ENCODE peak calls at places on chromosomes 12 and 14, in nine cellular contexts. Q is DMS153; J is H4; S is activated CD4-positive, alpha-beta T cell treated with anti-CD3 and anti-CD28 coated beads, Interleukin-2, amount 50 U/mL, for 1 hour; P is adipocyte; W is EL; C is hepatic stellate cell; E is lung; D is cardiac fibroblast. N is an unnamed sample.
A peak's percentile ranks its signal among the peaks of the same experiment; 100 is the strongest.

GRCh38 chr14:62189698-62190097 is 427.5 kb downstream of the SNAPC1 start:
- DNase-seq in Q (no peak), J (no peak), S (no peak), P (peak; percentile 27), W (peak; percentile 50), C (no peak), E (no peak), D (peak; percentile 72), N (no peak)

GRCh38 chr14:93676416-93676958 is 111.8 kb downstream of the PRIMA1 start:
- DNase-seq in Q (no peak), J (no peak), S (no peak), P (no peak), W (no peak), C (no peak), E (no peak), D (no peak), N (no peak)

GRCh38 chr12:114263031-114263825 is 142.7 kb downstream of the TBX5 start:
- DNase-seq in Q (no peak), J (no peak), S (no peak), P (no peak), W (no peak), C (no peak), E (no peak), D (peak; percentile 2), N (no peak)

GRCh38 chr14:73786632-73786941 is 65.0 kb upstream of the PTGR2 start:
- DNase-seq in Q (no peak), J (no peak), S (no peak), P (peak; percentile 48), W (peak; percentile 45), C (no peak), E (no peak), D (peak; percentile 35), N (no peak)

GRCh38 chr14:100155049-100155621 is 4.3 kb downstream of the DEGS2 start:
- DNase-seq in Q (no peak), J (no peak), S (peak; percentile 19), P (peak; percentile 23), W (peak; percentile 26), C (no peak), E (no peak), D (peak; percentile 53), N (no peak)

GRCh38 chr12:3363608-3364007 is 127.4 kb upstream of the PRMT8 start:
- DNase-seq in Q (no peak), J (no peak), S (no peak), P (no peak), W (no peak), C (no peak), E (no peak), D (no peak), N (no peak)

GRCh38 chr14:102317564-102318248 is 1.8 kb upstream of the ZNF839 start:
- DNase-seq in Q (peak; percentile 2), J (no peak), S (no peak), P (peak; percentile 39), W (peak; percentile 37), C (no peak), E (no peak), D (peak; percentile 33), N (no peak)

GRCh38 chr14:81125536-81125935 is 95.2 kb downstream of the GTF2A1 start:
- DNase-seq in Q (no peak), J (no peak), S (no peak), P (no peak), W (no peak), C (no peak), E (no peak), D (no peak), N (no peak)

GRCh38 chr12:55067701-55068100 is 47.9 kb downstream of the NEUROD4 start:
- DNase-seq in Q (no peak), J (no peak), S (no peak), P (no peak), W (no peak), C (no peak), E (no peak), D (no peak), N (no peak)

GRCh38 chr12:113263431-113263963 is 42.2 kb downstream of the TPCN1 start:
- DNase-seq in Q (no peak), J (no peak), S (no peak), P (no peak), W (no peak), C (no peak), E (no peak), D (no peak), N (no peak)

GRCh38 chr14:26323781-26324363 is 274.0 kb downstream of the NOVA1 start:
- DNase-seq in Q (peak; percentile 25), J (no peak), S (no peak), P (no peak), W (no peak), C (no peak), E (no peak), D (no peak), N (no peak)

GRCh38 chr12:89417246-89417977 is 65.1 kb upstream of the DUSP6 start:
- DNase-seq in Q (no peak), J (no peak), S (no peak), P (peak; percentile 25), W (peak; percentile 56), C (peak; percentile 17), E (no peak), D (peak; percentile 53), N (no peak)

GRCh38 chr12:88571543-88571942 is 8.7 kb downstream of the KITLG start:
- DNase-seq in Q (no peak), J (peak; percentile 57), S (no peak), P (peak; percentile 77), W (no peak), C (no peak), E (no peak), D (peak; percentile 27), N (no peak)

GRCh38 chr12:47725893-47726292 is 603 bp upstream of the ENDOU start:
- DNase-seq in Q (no peak), J (no peak), S (no peak), P (peak; percentile 89), W (peak; percentile 85), C (peak; percentile 84), E (no peak), D (peak; percentile 83), N (no peak)